ENCODE peak calls at places on chromosomes 16 and 17, in nine cellular contexts. S is IMR-90; G is esophagus squamous epithelium; Y is CD8-positive, alpha-beta T cell; I is CD8-positive, alpha-beta memory T cell; N is stomach; B is fibroblast of lung; O is adrenal gland; W is heart right ventricle. J is an unnamed sample.
A peak's percentile ranks its signal among the peaks of the same experiment; 100 is the strongest.

GRCh38 chr16:86448306-86448705 is 62.0 kb upstream of the FOXF1 start:
- DNase-seq in S (peak; percentile 32), G (no peak), Y (no peak), I (no peak), N (no peak), B (peak; percentile 29), O (no peak), W (no peak), J (peak; percentile 34)

GRCh38 chr16:22770866-22771265 is 43.1 kb upstream of the HS3ST2 start:
- DNase-seq in S (no peak), G (no peak), Y (no peak), I (no peak), N (no peak), B (no peak), O (no peak), W (no peak), J (no peak)

GRCh38 chr17:60154616-60155426 is 5.0 kb downstream of the CA4 start:
- DNase-seq in S (peak; percentile 68), G (no peak), Y (no peak), I (no peak), N (peak; percentile 73), B (peak; percentile 69), O (no peak), W (peak; percentile 42), J (no peak)

GRCh38 chr16:57260294-57260929 is 15.4 kb downstream of the ARL2BP start:
- DNase-seq in S (peak; percentile 82), G (no peak), Y (peak; percentile 72), I (no peak), N (peak; percentile 24), B (peak; percentile 66), O (no peak), W (no peak), J (peak; percentile 57)

GRCh38 chr17:36632916-36633846 is 31.8 kb downstream of the MRM1 start:
- DNase-seq in S (no peak), G (no peak), Y (no peak), I (no peak), N (no peak), B (no peak), O (no peak), W (no peak), J (no peak)

GRCh38 chr16:57480127-57480753 is 6.1 kb downstream of the DOK4 start:
- DNase-seq in S (peak; percentile 13), G (no peak), Y (no peak), I (no peak), N (peak; percentile 92), B (peak; percentile 14), O (no peak), W (peak; percentile 69), J (peak; percentile 64)

GRCh38 chr16:20178297-20178696 is 104.6 kb upstream of the GPR139 start:
- DNase-seq in S (no peak), G (no peak), Y (no peak), I (no peak), N (no peak), B (no peak), O (no peak), W (no peak), J (no peak)

GRCh38 chr17:57480438-57481196 is 224.3 kb downstream of the MSI2 start:
- DNase-seq in S (peak; percentile 72), G (no peak), Y (no peak), I (no peak), N (no peak), B (peak; percentile 22), O (peak; percentile 45), W (no peak), J (no peak)

GRCh38 chr16:56252835-56253234 is 61.5 kb downstream of the GNAO1 start:
- DNase-seq in S (peak; percentile 9), G (no peak), Y (no peak), I (no peak), N (no peak), B (no peak), O (peak; percentile 37), W (peak; percentile 58), J (no peak)

GRCh38 chr17:31052187-31052889 is 42.4 kb upstream of the NF1 start:
- DNase-seq in S (peak; percentile 96), G (no peak), Y (no peak), I (no peak), N (no peak), B (peak; percentile 97), O (peak; percentile 78), W (peak; percentile 29), J (peak; percentile 91)

GRCh38 chr17:41421116-41421515 is 3.3 kb downstream of the KRT37 start:
- DNase-seq in S (peak; percentile 77), G (no peak), Y (no peak), I (no peak), N (no peak), B (no peak), O (no peak), W (no peak), J (no peak)

GRCh38 chr17:72514888-72515287 is 394.1 kb downstream of the SOX9 start:
- DNase-seq in S (peak; percentile 86), G (no peak), Y (no peak), I (no peak), N (no peak), B (peak; percentile 76), O (no peak), W (peak; percentile 25), J (no peak)

GRCh38 chr16:30061195-30061554 is 4.4 kb upstream of the ALDOA start:
- DNase-seq in S (no peak), G (no peak), Y (no peak), I (no peak), N (no peak), B (no peak), O (no peak), W (no peak), J (no peak)

GRCh38 chr17:39036009-39036408 is 68.8 kb upstream of the FBXO47 start:
- DNase-seq in S (no peak), G (no peak), Y (no peak), I (no peak), N (no peak), B (no peak), O (no peak), W (no peak), J (no peak)

GRCh38 chr16:68265078-68265925 is 976 bp downstream of the SLC7A6 start:
- DNase-seq in S (peak; percentile 69), G (no peak), Y (peak; percentile 63), I (peak; percentile 45), N (peak; percentile 70), B (peak; percentile 46), O (peak; percentile 91), W (peak; percentile 39), J (peak; percentile 50)

GRCh38 chr16:72985148-72985882 is 62.6 kb downstream of the ZFHX3 start:
- DNase-seq in S (peak; percentile 48), G (no peak), Y (no peak), I (no peak), N (no peak), B (peak; percentile 81), O (no peak), W (peak; percentile 54), J (peak; percentile 65)

GRCh38 chr17:57999496-58000017 is 7.5 kb downstream of the SRSF1 start:
- DNase-seq in S (peak; percentile 79), G (no peak), Y (no peak), I (no peak), N (no peak), B (peak; percentile 87), O (no peak), W (no peak), J (no peak)

GRCh38 chr16:88353232-88353631 is 29.5 kb upstream of the ZNF469 start:
- DNase-seq in S (no peak), G (no peak), Y (no peak), I (no peak), N (no peak), B (no peak), O (no peak), W (no peak), J (no peak)

GRCh38 chr16:31477220-31478216 is 5.4 kb upstream of the SLC5A2 start:
- DNase-seq in S (no peak), G (no peak), Y (no peak), I (peak; percentile 46), N (peak; percentile 86), B (no peak), O (peak; percentile 85), W (no peak), J (no peak)

GRCh38 chr17:82882715-82883446 is 43.1 kb upstream of the ZNF750 start:
- DNase-seq in S (no peak), G (no peak), Y (peak; percentile 93), I (peak; percentile 86), N (peak; percentile 90), B (no peak), O (no peak), W (no peak), J (no peak)

GRCh38 chr17:9771465-9771864 is 19.9 kb downstream of the DHRS7C start:
- DNase-seq in S (no peak), G (no peak), Y (no peak), I (no peak), N (no peak), B (no peak), O (no peak), W (no peak), J (no peak)

GRCh38 chr17:67779098-67779672 is 46.1 kb upstream of the BPTF start:
- DNase-seq in S (peak; percentile 61), G (no peak), Y (peak; percentile 20), I (peak; percentile 11), N (peak; percentile 44), B (peak; percentile 81), O (peak; percentile 92), W (peak; percentile 37), J (peak; percentile 30)

GRCh38 chr17:17837380-17837821 is 615 bp upstream of the SREBF1 start:
- DNase-seq in S (peak; percentile 81), G (no peak), Y (no peak), I (no peak), N (no peak), B (peak; percentile 85), O (peak; percentile 71), W (no peak), J (peak; percentile 67)
- H3K4me3 ChIP-seq in S (no peak overlapping the region), G (no peak overlapping the region), Y (peak overlapping the region; percentile 95), I (peak overlapping the region; percentile 47), N (peak overlapping the region; percentile 66), B (no peak overlapping the region), O (no peak overlapping the region), W (peak overlapping the region; percentile 67), J (peak overlapping the region; percentile 82)

DNA sequence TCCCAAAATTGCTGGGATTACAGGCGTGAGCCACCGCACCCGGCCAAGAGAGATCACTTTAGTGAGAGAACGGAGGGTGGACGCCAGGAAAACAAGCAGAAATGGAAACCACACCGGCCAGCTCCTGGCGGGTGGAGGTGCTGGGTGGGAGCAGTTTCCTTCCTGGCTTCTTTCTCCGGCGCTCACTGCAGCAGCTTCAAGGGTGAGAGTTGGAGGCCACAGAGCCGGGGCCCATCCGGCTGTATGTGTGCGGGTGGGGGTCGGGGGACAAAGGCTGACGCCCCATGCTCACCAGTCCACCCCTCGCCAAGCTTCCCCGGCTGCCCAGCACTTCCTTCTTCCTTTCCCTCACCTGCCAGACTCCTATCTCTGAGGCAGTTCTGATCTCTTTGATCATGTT is 13.5 kb upstream of the BHLHA9 start:
- DNase-seq in S (no peak), G (no peak), Y (no peak), I (no peak), N (no peak), B (no peak), O (no peak), W (no peak), J (no peak)
- H3K27ac ChIP-seq in S (no peak overlapping the region), G (no peak overlapping the region), Y (no peak overlapping the region), I (no peak overlapping the region), N (no peak overlapping the region), B (no peak overlapping the region), O (no peak overlapping the region), W (no peak overlapping the region), J (no peak overlapping the region)

GRCh38 chr17:19287651-19288050 is 50.5 kb downstream of the EPN2 start:
- DNase-seq in S (no peak), G (no peak), Y (no peak), I (no peak), N (no peak), B (no peak), O (no peak), W (no peak), J (no peak)
- H3K4me1 ChIP-seq in S (peaks cover 15% of the 10 kb centered on the region), G (peaks cover 44% of the 10 kb centered on the region), Y (peaks cover 5% of the 10 kb centered on the region), I (peaks cover 16% of the 10 kb centered on the region), N (peaks cover 70% of the 10 kb centered on the region), B (peaks cover 2% of the 10 kb centered on the region), O (peaks cover 58% of the 10 kb centered on the region), W (peaks cover 52% of the 10 kb centered on the region), J (no peaks in the 10 kb centered on the region)

GRCh38 chr17:80476877-80477646 is 655 bp upstream of the NPTX1 start:
- DNase-seq in S (no peak), G (no peak), Y (no peak), I (no peak), N (no peak), B (no peak), O (no peak), W (no peak), J (no peak)
- H3K4me3 ChIP-seq in S (peak overlapping the region; percentile 16), G (no peak overlapping the region), Y (peak overlapping the region; percentile 37), I (no peak overlapping the region), N (peak overlapping the region; percentile 41), B (peak overlapping the region; percentile 14), O (no peak overlapping the region), W (peak overlapping the region; percentile 46), J (no peak overlapping the region)

J was measured in SJCRH30.